ENCODE peak calls at places on chromosome 12, in nine cellular contexts. L is AG08396; I is activated naive CD8-positive, alpha-beta T cell treated with anti-CD3 and anti-CD28 coated beads, Interleukin-2, amount 50 U/mL, for 24 hours; N is Kasumi-1; O is body of pancreas; E is stimulated activated CD4-positive, alpha-beta T cell treated with anti-CD3 and anti-CD28 coated beads, Interleukin-15, amount 100 ng/mL, for 24 hours; G is activated B cell treated with CpG ODN at 0.5 μM for 24 hours; A is non-pigmented ciliary epithelial cell; V is globus pallidus. W is an unnamed sample.

GRCh38 chr12:52228931-52229330 is 4.1 kb upstream of the KRT7 start:
- DNase-seq in L (no peak), I (no peak), N (no peak), O (no peak), E (no peak), G (no peak), A (no peak), V (no peak), W (no peak)

GRCh38 chr12:52844386-52844785 is 4.4 kb downstream of the KRT78 start:
- DNase-seq in L (no peak), I (no peak), N (no peak), O (no peak), E (no peak), G (no peak), A (no peak), V (no peak), W (no peak)

GRCh38 chr12:29032431-29032830 is 116.6 kb upstream of the FAR2 start:
- DNase-seq in L (no peak), I (no peak), N (no peak), O (no peak), E (no peak), G (no peak), A (no peak), V (no peak), W (no peak)

GRCh38 chr12:68823711-68824110 is 15.7 kb downstream of the MDM2 start:
- DNase-seq in L (no peak), I (no peak), N (no peak), O (no peak), E (no peak), G (no peak), A (peak), V (no peak), W (no peak)

GRCh38 chr12:125159687-125160086 is 94.5 kb downstream of the AACS start:
- DNase-seq in L (no peak), I (no peak), N (no peak), O (no peak), E (no peak), G (no peak), A (no peak), V (no peak), W (no peak)

GRCh38 chr12:49092086-49092815 is 2.4 kb downstream of the DHH start:
- DNase-seq in L (peak), I (peak), N (peak), O (peak), E (peak), G (peak), A (no peak), V (peak), W (peak)

GRCh38 chr12:95699579-95699978 is 91.0 kb downstream of the NTN4 start:
- DNase-seq in L (no peak), I (no peak), N (no peak), O (no peak), E (no peak), G (no peak), A (no peak), V (no peak), W (no peak)

GRCh38 chr12:50032516-50033316 is 7.4 kb upstream of the RACGAP1 start:
- DNase-seq in L (no peak), I (no peak), N (peak), O (no peak), E (no peak), G (no peak), A (no peak), V (no peak), W (no peak)

GRCh38 chr12:57111046-57111698 is at the start of gene STAT6:
- DNase-seq in L (no peak), I (peak), N (peak), O (peak), E (peak), G (peak), A (no peak), V (peak), W (peak)

GRCh38 chr12:124464830-124465229 is 102.6 kb downstream of the NCOR2 start:
- DNase-seq in L (no peak), I (no peak), N (no peak), O (no peak), E (no peak), G (no peak), A (no peak), V (no peak), W (no peak)

GRCh38 chr12:98320026-98320425 is 195.4 kb upstream of the TMPO start:
- DNase-seq in L (no peak), I (no peak), N (no peak), O (no peak), E (no peak), G (no peak), A (no peak), V (no peak), W (no peak)

GRCh38 chr12:108702534-108702933 is 28.8 kb downstream of the CORO1C start:
- DNase-seq in L (no peak), I (no peak), N (no peak), O (no peak), E (no peak), G (no peak), A (no peak), V (no peak), W (no peak)

GRCh38 chr12:124992874-124993567 is 424 bp upstream of the BRI3BP start:
- DNase-seq in L (no peak), I (peak), N (peak), O (peak), E (peak), G (peak), A (no peak), V (peak), W (no peak)

GRCh38 chr12:75550401-75550851 is 39.0 kb upstream of the KRR1 start:
- DNase-seq in L (no peak), I (no peak), N (no peak), O (peak), E (no peak), G (no peak), A (no peak), V (no peak), W (no peak)

GRCh38 chr12:93704625-93705024 is 27.4 kb downstream of the CRADD start:
- DNase-seq in L (no peak), I (no peak), N (no peak), O (no peak), E (no peak), G (no peak), A (no peak), V (no peak), W (no peak)

GRCh38 chr12:83365317-83365716 is 678.6 kb downstream of the TMTC2 start:
- DNase-seq in L (no peak), I (no peak), N (no peak), O (no peak), E (no peak), G (no peak), A (no peak), V (no peak), W (no peak)

GRCh38 chr12:57240069-57240921 is 10.7 kb downstream of the STAC3 start:
- DNase-seq in L (peak), I (peak), N (peak), O (peak), E (peak), G (peak), A (no peak), V (no peak), W (peak)

GRCh38 chr12:3246253-3246652 is 169.1 kb downstream of the TSPAN9 start:
- DNase-seq in L (no peak), I (no peak), N (no peak), O (no peak), E (no peak), G (no peak), A (no peak), V (no peak), W (no peak)

GRCh38 chr12:131133015-131133905 is 179.6 kb downstream of the ADGRD1 start:
- DNase-seq in L (no peak), I (no peak), N (peak), O (no peak), E (no peak), G (no peak), A (no peak), V (no peak), W (no peak)

GRCh38 chr12:131188131-131189050 is 234.7 kb downstream of the ADGRD1 start:
- DNase-seq in L (no peak), I (no peak), N (no peak), O (no peak), E (no peak), G (no peak), A (no peak), V (no peak), W (no peak)

GRCh38 chr12:5945071-5946008 is at the start of gene ANO2:
- DNase-seq in L (peak), I (no peak), N (no peak), O (no peak), E (peak), G (no peak), A (no peak), V (no peak), W (no peak)

GRCh38 chr12:9072481-9073038 is 43.2 kb downstream of the A2M start:
- DNase-seq in L (no peak), I (no peak), N (no peak), O (no peak), E (no peak), G (no peak), A (no peak), V (no peak), W (no peak)

GRCh38 chr12:62827855-62828254 is 107.1 kb downstream of the PPM1H start:
- DNase-seq in L (no peak), I (no peak), N (no peak), O (no peak), E (no peak), G (no peak), A (no peak), V (no peak), W (no peak)

GRCh38 chr12:78712834-78713455 is 151.6 kb upstream of the SYT1 start:
- DNase-seq in L (no peak), I (no peak), N (no peak), O (no peak), E (no peak), G (no peak), A (no peak), V (no peak), W (no peak)

GRCh38 chr12:110776410-110776809 is 33.7 kb upstream of the PPP1CC start:
- DNase-seq in L (no peak), I (peak), N (no peak), O (no peak), E (peak), G (no peak), A (no peak), V (no peak), W (peak)

GRCh38 chr12:20122274-20122673 is 246.1 kb upstream of the PDE3A start:
- DNase-seq in L (no peak), I (no peak), N (no peak), O (no peak), E (no peak), G (no peak), A (no peak), V (no peak), W (no peak)

GRCh38 chr12:49200882-49201594 is 12.2 kb upstream of the TUBA1A start:
- DNase-seq in L (peak), I (no peak), N (peak), O (no peak), E (no peak), G (no peak), A (no peak), V (peak), W (no peak)

W was measured in GM12892.